ENCODE peak calls at places on chromosomes 7 and 10, in six cellular contexts. One of them, this sample, is unnamed.

GRCh38 chr10:51244739-51245138 is 170.5 kb downstream of the PRKG1 start:
- DNase-seq in cardiac fibroblast: peak
- DNase-seq in body of pancreas: no peak
- DNase-seq in heart right ventricle: no peak
- DNase-seq in foreskin fibroblast: peak
- DNase-seq in IMR-90: peak
- DNase-seq in this sample: peak

GRCh38 chr7:149126662-149127321 is 668 bp upstream of the ZNF425 start:
- DNase-seq in cardiac fibroblast: peak
- DNase-seq in body of pancreas: peak
- DNase-seq in heart right ventricle: peak
- DNase-seq in foreskin fibroblast: peak
- DNase-seq in IMR-90: peak
- DNase-seq in this sample: peak

GRCh38 chr10:73228247-73228646 is 18.8 kb downstream of the DNAJC9 start:
- DNase-seq in cardiac fibroblast: peak
- DNase-seq in body of pancreas: no peak
- DNase-seq in heart right ventricle: no peak
- DNase-seq in foreskin fibroblast: peak
- DNase-seq in IMR-90: peak
- DNase-seq in this sample: peak

GRCh38 chr7:120725376-120726039 is 132.4 kb downstream of the TSPAN12 start:
- DNase-seq in cardiac fibroblast: peak
- DNase-seq in body of pancreas: no peak
- DNase-seq in heart right ventricle: no peak
- DNase-seq in foreskin fibroblast: peak
- DNase-seq in IMR-90: peak
- DNase-seq in this sample: peak

GRCh38 chr10:35642023-35642792 is at the start of gene FZD8:
- DNase-seq in cardiac fibroblast: peak
- DNase-seq in body of pancreas: peak
- DNase-seq in heart right ventricle: peak
- DNase-seq in foreskin fibroblast: peak
- DNase-seq in IMR-90: peak
- DNase-seq in this sample: peak

GRCh38 chr10:117197189-117197588 is at the start of gene KCNK18:
- DNase-seq in cardiac fibroblast: no peak
- DNase-seq in body of pancreas: no peak
- DNase-seq in heart right ventricle: no peak
- DNase-seq in foreskin fibroblast: no peak
- DNase-seq in IMR-90: no peak
- DNase-seq in this sample: no peak

GRCh38 chr7:83468251-83468739 is 180.6 kb downstream of the SEMA3E start:
- DNase-seq in cardiac fibroblast: peak
- DNase-seq in body of pancreas: peak
- DNase-seq in heart right ventricle: peak
- DNase-seq in foreskin fibroblast: peak
- DNase-seq in IMR-90: peak
- DNase-seq in this sample: peak

GRCh38 chr10:114545071-114545470 is 113.0 kb downstream of the ABLIM1 start:
- DNase-seq in cardiac fibroblast: no peak
- DNase-seq in body of pancreas: no peak
- DNase-seq in heart right ventricle: no peak
- DNase-seq in foreskin fibroblast: no peak
- DNase-seq in IMR-90: no peak
- DNase-seq in this sample: no peak

GRCh38 chr7:38825721-38826440 is 83.1 kb downstream of the VPS41 start:
- DNase-seq in cardiac fibroblast: peak
- DNase-seq in body of pancreas: no peak
- DNase-seq in heart right ventricle: no peak
- DNase-seq in foreskin fibroblast: peak
- DNase-seq in IMR-90: no peak
- DNase-seq in this sample: peak

GRCh38 chr7:158209435-158209834 is 378.2 kb downstream of the PTPRN2 start:
- DNase-seq in cardiac fibroblast: no peak
- DNase-seq in body of pancreas: no peak
- DNase-seq in heart right ventricle: no peak
- DNase-seq in foreskin fibroblast: no peak
- DNase-seq in IMR-90: no peak
- DNase-seq in this sample: no peak

GRCh38 chr10:72598769-72599701 is 26.8 kb downstream of the MICU1 start:
- DNase-seq in cardiac fibroblast: no peak
- DNase-seq in body of pancreas: no peak
- DNase-seq in heart right ventricle: no peak
- DNase-seq in foreskin fibroblast: no peak
- DNase-seq in IMR-90: no peak
- DNase-seq in this sample: no peak

GRCh38 chr10:71087622-71088021 is 124.7 kb upstream of the UNC5B start:
- DNase-seq in cardiac fibroblast: no peak
- DNase-seq in body of pancreas: no peak
- DNase-seq in heart right ventricle: no peak
- DNase-seq in foreskin fibroblast: no peak
- DNase-seq in IMR-90: no peak
- DNase-seq in this sample: no peak

GRCh38 chr7:66306243-66306642 is 101.1 kb downstream of the TPST1 start:
- DNase-seq in cardiac fibroblast: no peak
- DNase-seq in body of pancreas: peak
- DNase-seq in heart right ventricle: no peak
- DNase-seq in foreskin fibroblast: no peak
- DNase-seq in IMR-90: peak
- DNase-seq in this sample: no peak

GRCh38 chr7:159028456-159029401 is 115.9 kb downstream of the VIPR2 start:
- DNase-seq in cardiac fibroblast: no peak
- DNase-seq in body of pancreas: no peak
- DNase-seq in heart right ventricle: no peak
- DNase-seq in foreskin fibroblast: no peak
- DNase-seq in IMR-90: no peak
- DNase-seq in this sample: no peak

GRCh38 chr7:77330169-77330882 is 85.8 kb downstream of the GSAP start:
- DNase-seq in cardiac fibroblast: peak
- DNase-seq in body of pancreas: no peak
- DNase-seq in heart right ventricle: no peak
- DNase-seq in foreskin fibroblast: peak
- DNase-seq in IMR-90: peak
- DNase-seq in this sample: peak

GRCh38 chr10:69449841-69450240 is 1.4 kb upstream of the TSPAN15 start:
- DNase-seq in cardiac fibroblast: peak
- DNase-seq in body of pancreas: peak
- DNase-seq in heart right ventricle: no peak
- DNase-seq in foreskin fibroblast: peak
- DNase-seq in IMR-90: peak
- DNase-seq in this sample: peak

GRCh38 chr10:110356628-110357245 is 52.0 kb upstream of the SMNDC1 start:
- DNase-seq in cardiac fibroblast: peak
- DNase-seq in body of pancreas: no peak
- DNase-seq in heart right ventricle: no peak
- DNase-seq in foreskin fibroblast: no peak
- DNase-seq in IMR-90: peak
- DNase-seq in this sample: peak

GRCh38 chr7:142812437-142813215 is 41.9 kb downstream of the PRSS2 start:
- DNase-seq in cardiac fibroblast: peak
- DNase-seq in body of pancreas: no peak
- DNase-seq in heart right ventricle: no peak
- DNase-seq in foreskin fibroblast: no peak
- DNase-seq in IMR-90: no peak
- DNase-seq in this sample: no peak

GRCh38 chr7:108292541-108292940 is 162.4 kb upstream of the LAMB4 start:
- DNase-seq in cardiac fibroblast: peak
- DNase-seq in body of pancreas: no peak
- DNase-seq in heart right ventricle: no peak
- DNase-seq in foreskin fibroblast: no peak
- DNase-seq in IMR-90: no peak
- DNase-seq in this sample: no peak

DNA sequence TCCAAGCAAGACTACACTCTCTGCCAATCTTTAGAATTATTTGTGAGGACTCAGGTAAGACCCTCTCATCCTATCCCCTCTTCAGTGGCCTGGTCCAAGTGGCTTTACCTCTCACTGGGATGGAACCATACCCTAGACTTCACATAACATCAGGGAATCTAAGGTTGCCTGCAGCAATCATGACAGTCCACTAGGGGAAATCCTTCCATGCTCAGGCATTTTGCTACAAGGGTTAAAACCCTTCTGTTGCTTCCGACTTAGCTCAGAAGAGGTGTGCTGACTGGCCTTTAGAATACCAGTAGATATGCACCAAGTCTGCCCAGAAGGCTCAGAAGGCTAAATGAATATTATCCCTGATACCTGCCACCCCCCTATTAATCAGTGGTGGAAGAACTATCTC is 24.9 kb upstream of the NPS start:
- DNase-seq in cardiac fibroblast: no peak
- DNase-seq in body of pancreas: no peak
- DNase-seq in heart right ventricle: no peak
- DNase-seq in foreskin fibroblast: no peak
- DNase-seq in IMR-90: no peak
- DNase-seq in this sample: no peak
- TF ChIP-seq CTCF in cardiac fibroblast: no peak
- TF ChIP-seq CTCF in body of pancreas: no peak
- TF ChIP-seq CTCF in heart right ventricle: no peak
- TF ChIP-seq CTCF in foreskin fibroblast: no peak
- TF ChIP-seq CTCF in IMR-90: no peak
- TF ChIP-seq CTCF in this sample: no peak

GRCh38 chr10:102675151-102675886 is 31.0 kb downstream of the TRIM8 start:
- DNase-seq in cardiac fibroblast: peak
- DNase-seq in body of pancreas: no peak
- DNase-seq in heart right ventricle: no peak
- DNase-seq in foreskin fibroblast: no peak
- DNase-seq in IMR-90: no peak
- DNase-seq in this sample: peak

GRCh38 chr10:102677736-102678354 is 33.6 kb downstream of the TRIM8 start:
- DNase-seq in cardiac fibroblast: no peak
- DNase-seq in body of pancreas: no peak
- DNase-seq in heart right ventricle: no peak
- DNase-seq in foreskin fibroblast: no peak
- DNase-seq in IMR-90: no peak
- DNase-seq in this sample: no peak

GRCh38 chr10:102676916-102677315 is 32.6 kb downstream of the TRIM8 start:
- DNase-seq in cardiac fibroblast: no peak
- DNase-seq in body of pancreas: no peak
- DNase-seq in heart right ventricle: no peak
- DNase-seq in foreskin fibroblast: no peak
- DNase-seq in IMR-90: no peak
- DNase-seq in this sample: no peak

GRCh38 chr10:102674566-102674965 is 30.3 kb downstream of the TRIM8 start:
- DNase-seq in cardiac fibroblast: no peak
- DNase-seq in body of pancreas: no peak
- DNase-seq in heart right ventricle: no peak
- DNase-seq in foreskin fibroblast: no peak
- DNase-seq in IMR-90: no peak
- DNase-seq in this sample: peak

DNA sequence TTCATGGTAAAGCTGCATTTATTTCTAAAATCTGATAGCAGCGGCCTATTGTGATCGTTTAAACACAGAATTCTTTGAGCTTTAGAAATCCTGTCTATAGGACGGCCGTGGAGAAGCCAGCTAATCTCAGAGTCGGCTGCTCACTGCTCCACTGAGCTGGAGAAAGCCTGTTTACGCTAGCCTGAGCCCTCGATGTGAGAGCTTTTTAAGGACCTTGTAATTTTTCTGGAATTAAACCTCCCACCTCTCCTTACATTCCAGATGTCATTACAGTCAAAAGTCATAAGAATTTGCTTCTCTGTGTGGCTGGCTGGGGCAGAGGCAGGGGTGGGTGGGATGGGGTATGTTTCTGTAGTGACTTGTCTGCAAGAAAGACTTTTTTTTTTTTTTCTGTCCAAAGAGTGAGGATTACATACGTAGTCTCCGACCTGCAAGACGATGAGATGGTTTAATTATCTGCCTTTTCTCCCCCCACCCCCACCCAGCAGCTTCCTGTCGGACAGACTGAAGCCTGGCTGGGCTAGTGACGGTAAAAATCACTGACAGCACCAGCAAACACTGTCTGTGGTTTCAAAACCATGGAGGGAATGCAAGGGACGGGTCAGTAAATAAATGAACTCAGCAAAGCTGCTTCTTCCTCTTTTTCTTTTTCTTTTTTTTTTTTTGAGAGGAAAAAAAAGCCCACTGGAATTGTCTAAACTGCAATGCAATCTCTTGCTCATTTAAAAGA is 31.8 kb downstream of the TRIM8 start:
- DNase-seq in cardiac fibroblast: peak
- DNase-seq in body of pancreas: peak
- DNase-seq in heart right ventricle: no peak
- DNase-seq in foreskin fibroblast: peak
- DNase-seq in IMR-90: peak
- DNase-seq in this sample: peak
- H3K4me3 ChIP-seq in cardiac fibroblast: no peak
- H3K4me3 ChIP-seq in body of pancreas: no peak
- H3K4me3 ChIP-seq in heart right ventricle: no peak
- H3K4me3 ChIP-seq in foreskin fibroblast: peak
- H3K4me3 ChIP-seq in IMR-90: peak
- H3K4me3 ChIP-seq in this sample: peak

GRCh38 chr7:69728299-69728698 is 130.0 kb downstream of the AUTS2 start:
- DNase-seq in cardiac fibroblast: peak
- DNase-seq in body of pancreas: no peak
- DNase-seq in heart right ventricle: no peak
- DNase-seq in foreskin fibroblast: no peak
- DNase-seq in IMR-90: no peak
- DNase-seq in this sample: no peak
- TF ChIP-seq CTCF in cardiac fibroblast: no peak
- TF ChIP-seq CTCF in body of pancreas: no peak
- TF ChIP-seq CTCF in heart right ventricle: no peak
- TF ChIP-seq CTCF in foreskin fibroblast: no peak
- TF ChIP-seq CTCF in IMR-90: no peak
- TF ChIP-seq CTCF in this sample: no peak

GRCh38 chr7:33932221-33932620 is 26.9 kb downstream of the BMPER start:
- DNase-seq in cardiac fibroblast: no peak
- DNase-seq in body of pancreas: no peak
- DNase-seq in heart right ventricle: no peak
- DNase-seq in foreskin fibroblast: no peak
- DNase-seq in IMR-90: no peak
- DNase-seq in this sample: no peak

GRCh38 chr7:33928986-33929385 is 23.6 kb downstream of the BMPER start:
- DNase-seq in cardiac fibroblast: no peak
- DNase-seq in body of pancreas: no peak
- DNase-seq in heart right ventricle: no peak
- DNase-seq in foreskin fibroblast: no peak
- DNase-seq in IMR-90: no peak
- DNase-seq in this sample: no peak

GRCh38 chr7:33933611-33934281 is 28.4 kb downstream of the BMPER start:
- DNase-seq in cardiac fibroblast: peak
- DNase-seq in body of pancreas: no peak
- DNase-seq in heart right ventricle: no peak
- DNase-seq in foreskin fibroblast: peak
- DNase-seq in IMR-90: peak
- DNase-seq in this sample: peak

GRCh38 chr7:33937871-33938270 is 32.5 kb downstream of the BMPER start:
- DNase-seq in cardiac fibroblast: no peak
- DNase-seq in body of pancreas: no peak
- DNase-seq in heart right ventricle: no peak
- DNase-seq in foreskin fibroblast: no peak
- DNase-seq in IMR-90: no peak
- DNase-seq in this sample: no peak

GRCh38 chr7:33932832-33933468 is 27.6 kb downstream of the BMPER start:
- DNase-seq in cardiac fibroblast: peak
- DNase-seq in body of pancreas: peak
- DNase-seq in heart right ventricle: peak
- DNase-seq in foreskin fibroblast: peak
- DNase-seq in IMR-90: peak
- DNase-seq in this sample: peak
- H3K4me3 ChIP-seq in cardiac fibroblast: peak
- H3K4me3 ChIP-seq in body of pancreas: no peak
- H3K4me3 ChIP-seq in heart right ventricle: peak
- H3K4me3 ChIP-seq in foreskin fibroblast: peak
- H3K4me3 ChIP-seq in IMR-90: no peak
- H3K4me3 ChIP-seq in this sample: peak

GRCh38 chr10:64863836-64864235 is 1342.6 kb downstream of the REEP3 start:
- DNase-seq in cardiac fibroblast: no peak
- DNase-seq in body of pancreas: no peak
- DNase-seq in heart right ventricle: no peak
- DNase-seq in foreskin fibroblast: no peak
- DNase-seq in IMR-90: no peak
- DNase-seq in this sample: no peak

GRCh38 chr10:64859911-64860310 is 1338.7 kb downstream of the REEP3 start:
- DNase-seq in cardiac fibroblast: no peak
- DNase-seq in body of pancreas: no peak
- DNase-seq in heart right ventricle: no peak
- DNase-seq in foreskin fibroblast: no peak
- DNase-seq in IMR-90: no peak
- DNase-seq in this sample: no peak
- TF ChIP-seq CTCF in cardiac fibroblast: no peak
- TF ChIP-seq CTCF in body of pancreas: no peak
- TF ChIP-seq CTCF in heart right ventricle: no peak
- TF ChIP-seq CTCF in foreskin fibroblast: no peak
- TF ChIP-seq CTCF in IMR-90: no peak
- TF ChIP-seq CTCF in this sample: no peak